ENCODE peak calls at places on chromosomes 13 and 19, in five cellular contexts. O, W, P, C and E are unnamed samples.

GRCh38 chr13:98252931-98253470 is 75.9 kb upstream of the RNF113B start:
- DNase-seq in O (no peak), W (no peak), P (peak), C (no peak), E (peak)

GRCh38 chr19:7705387-7706187 is 3.7 kb upstream of the FCER2 start:
- DNase-seq in O (no peak), W (no peak), P (no peak), C (no peak), E (no peak)

GRCh38 chr19:51417807-51418152 is 338 bp upstream of the SIGLEC10 start:
- DNase-seq in O (no peak), W (no peak), P (no peak), C (no peak), E (no peak)

GRCh38 chr19:41563847-41564514 is 12.0 kb upstream of the CEACAM21 start:
- DNase-seq in O (no peak), W (peak), P (no peak), C (no peak), E (no peak)

GRCh38 chr19:292281-292884 is 1.2 kb upstream of the PLPP2 start:
- DNase-seq in O (no peak), W (no peak), P (no peak), C (no peak), E (no peak)

GRCh38 chr19:28289294-28290063 is 923.5 kb downstream of the UQCRFS1 start:
- DNase-seq in O (no peak), W (peak), P (peak), C (no peak), E (peak)

GRCh38 chr19:38392707-38393308 is 4.3 kb downstream of the SPRED3 start:
- DNase-seq in O (no peak), W (peak), P (peak), C (no peak), E (no peak)

GRCh38 chr13:33236021-33236420 is 49.5 kb downstream of the STARD13 start:
- DNase-seq in O (no peak), W (no peak), P (peak), C (no peak), E (no peak)

GRCh38 chr13:112893570-112894422 is 75.2 kb upstream of the MCF2L start:
- DNase-seq in O (no peak), W (no peak), P (peak), C (no peak), E (no peak)

GRCh38 chr19:18433039-18433691 is 4.8 kb downstream of the ISYNA1 start:
- DNase-seq in O (no peak), W (no peak), P (no peak), C (no peak), E (no peak)

GRCh38 chr19:38736413-38737280 is 7.6 kb downstream of the CAPN12 start:
- DNase-seq in O (no peak), W (peak), P (no peak), C (peak), E (no peak)

GRCh38 chr19:1069009-1069779 is 2.2 kb downstream of the ARHGAP45 start:
- DNase-seq in O (peak), W (no peak), P (no peak), C (no peak), E (no peak)

GRCh38 chr13:106087201-106087600 is 448.3 kb downstream of the EFNB2 start:
- DNase-seq in O (no peak), W (no peak), P (no peak), C (no peak), E (no peak)

GRCh38 chr13:22285867-22286632 is 615.2 kb downstream of the FGF9 start:
- DNase-seq in O (no peak), W (no peak), P (no peak), C (no peak), E (no peak)

GRCh38 chr13:77521194-77521593 is 14.3 kb upstream of the SCEL start:
- DNase-seq in O (no peak), W (peak), P (no peak), C (no peak), E (no peak)

GRCh38 chr13:51811920-51812328 is 8.0 kb upstream of the DHRS12 start:
- DNase-seq in O (no peak), W (peak), P (no peak), C (no peak), E (no peak)

GRCh38 chr13:101594936-101595335 is 142.5 kb downstream of the ITGBL1 start:
- DNase-seq in O (no peak), W (no peak), P (no peak), C (no peak), E (no peak)

GRCh38 chr13:29937379-29937778 is 87.0 kb upstream of the UBL3 start:
- DNase-seq in O (no peak), W (no peak), P (no peak), C (no peak), E (no peak)

GRCh38 chr13:76820759-76821158 is 65.4 kb downstream of the KCTD12 start:
- DNase-seq in O (peak), W (no peak), P (peak), C (no peak), E (peak)

GRCh38 chr19:58345558-58345957 is 7.7 kb downstream of the A1BG start:
- DNase-seq in O (no peak), W (no peak), P (no peak), C (no peak), E (no peak)

GRCh38 chr19:33736158-33736557 is 60.5 kb upstream of the KCTD15 start:
- DNase-seq in O (no peak), W (no peak), P (no peak), C (no peak), E (no peak)

GRCh38 chr13:38902551-38902950 is 88.1 kb downstream of the STOML3 start:
- DNase-seq in O (no peak), W (peak), P (no peak), C (no peak), E (no peak)

GRCh38 chr19:29858000-29858596 is 46.3 kb downstream of the CCNE1 start:
- DNase-seq in O (no peak), W (no peak), P (no peak), C (peak), E (no peak)

GRCh38 chr13:21233086-21233485 is 56.6 kb downstream of the MRPL57 start:
- DNase-seq in O (no peak), W (peak), P (no peak), C (no peak), E (no peak)

GRCh38 chr19:46784262-46785053 is 3.9 kb downstream of the SLC1A5 start:
- DNase-seq in O (peak), W (peak), P (peak), C (peak), E (peak)

GRCh38 chr19:15195381-15195964 is 5.3 kb downstream of the NOTCH3 start:
- DNase-seq in O (peak), W (peak), P (peak), C (peak), E (peak)

GRCh38 chr13:65679240-65679639 is 1550.9 kb downstream of the PCDH9 start:
- DNase-seq in O (no peak), W (no peak), P (peak), C (no peak), E (no peak)

GRCh38 chr19:33903489-33903850 is 106.8 kb downstream of the KCTD15 start:
- DNase-seq in O (no peak), W (no peak), P (no peak), C (no peak), E (no peak)

GRCh38 chr13:22861958-22862466 is 318.8 kb upstream of the SGCG start:
- DNase-seq in O (no peak), W (no peak), P (no peak), C (no peak), E (no peak)

GRCh38 chr19:29537601-29538000 is 11.8 kb downstream of the VSTM2B start:
- DNase-seq in O (no peak), W (no peak), P (no peak), C (peak), E (no peak)

GRCh38 chr19:29687244-29687896 is 22.1 kb downstream of the PLEKHF1 start:
- DNase-seq in O (peak), W (peak), P (peak), C (no peak), E (peak)

GRCh38 chr13:95447766-95448165 is 104.8 kb upstream of the CLDN10 start:
- DNase-seq in O (no peak), W (no peak), P (no peak), C (no peak), E (no peak)

GRCh38 chr13:43908156-43909126 is 28.7 kb downstream of the LACC1 start:
- DNase-seq in O (no peak), W (peak), P (peak), C (no peak), E (no peak)

GRCh38 chr19:8355631-8356402 is 8.1 kb upstream of the ANGPTL4 start:
- DNase-seq in O (peak), W (peak), P (peak), C (no peak), E (peak)

GRCh38 chr13:43058318-43058674 is 34.9 kb downstream of the DNAJC15 start:
- DNase-seq in O (no peak), W (peak), P (peak), C (no peak), E (peak)

GRCh38 chr13:66700336-66700735 is 529.8 kb downstream of the PCDH9 start:
- DNase-seq in O (no peak), W (no peak), P (no peak), C (no peak), E (no peak)

GRCh38 chr19:30029721-30030510 is 87.9 kb downstream of the URI1 start:
- DNase-seq in O (no peak), W (peak), P (no peak), C (no peak), E (peak)

GRCh38 chr13:27177852-27178251 is 6.2 kb upstream of the USP12 start:
- DNase-seq in O (no peak), W (no peak), P (no peak), C (no peak), E (no peak)
- TF ChIP-seq CTCF in O (no peak), W (peak), P (no peak), C (no peak), E (no peak)

DNA sequence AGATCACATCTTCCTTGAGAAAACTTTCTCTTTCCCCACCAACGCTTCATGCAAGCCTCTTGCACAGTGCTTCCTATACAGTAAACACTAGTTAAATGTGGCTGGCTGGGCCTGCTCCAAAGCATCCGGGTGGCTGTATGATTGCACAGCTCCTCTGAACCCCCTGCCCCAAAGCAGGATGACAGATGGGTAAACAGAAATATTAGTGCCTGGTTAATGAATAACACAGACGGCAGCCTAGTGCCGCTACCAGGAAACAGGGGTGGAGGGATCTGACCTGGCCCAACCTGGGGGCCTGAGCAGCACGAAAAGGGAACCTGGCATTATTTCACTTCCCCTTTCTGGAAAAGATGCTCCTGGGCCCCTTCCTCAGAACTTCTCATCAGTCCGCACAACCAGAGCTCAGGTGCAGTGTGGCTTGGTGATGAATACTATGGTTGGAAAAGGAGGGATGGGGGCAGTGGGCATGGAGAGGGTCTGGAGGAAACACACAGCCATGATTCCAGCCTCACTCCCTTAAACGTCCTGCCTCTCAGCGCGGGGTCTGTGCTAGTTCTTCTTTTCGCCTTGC is 10.8 kb downstream of the FFAR2 start:
- DNase-seq in O (peak), W (no peak), P (no peak), C (no peak), E (no peak)
- H3K4me3 ChIP-seq in O (no peak), W (no peak), P (no peak), C (no peak), E (no peak)

DNA sequence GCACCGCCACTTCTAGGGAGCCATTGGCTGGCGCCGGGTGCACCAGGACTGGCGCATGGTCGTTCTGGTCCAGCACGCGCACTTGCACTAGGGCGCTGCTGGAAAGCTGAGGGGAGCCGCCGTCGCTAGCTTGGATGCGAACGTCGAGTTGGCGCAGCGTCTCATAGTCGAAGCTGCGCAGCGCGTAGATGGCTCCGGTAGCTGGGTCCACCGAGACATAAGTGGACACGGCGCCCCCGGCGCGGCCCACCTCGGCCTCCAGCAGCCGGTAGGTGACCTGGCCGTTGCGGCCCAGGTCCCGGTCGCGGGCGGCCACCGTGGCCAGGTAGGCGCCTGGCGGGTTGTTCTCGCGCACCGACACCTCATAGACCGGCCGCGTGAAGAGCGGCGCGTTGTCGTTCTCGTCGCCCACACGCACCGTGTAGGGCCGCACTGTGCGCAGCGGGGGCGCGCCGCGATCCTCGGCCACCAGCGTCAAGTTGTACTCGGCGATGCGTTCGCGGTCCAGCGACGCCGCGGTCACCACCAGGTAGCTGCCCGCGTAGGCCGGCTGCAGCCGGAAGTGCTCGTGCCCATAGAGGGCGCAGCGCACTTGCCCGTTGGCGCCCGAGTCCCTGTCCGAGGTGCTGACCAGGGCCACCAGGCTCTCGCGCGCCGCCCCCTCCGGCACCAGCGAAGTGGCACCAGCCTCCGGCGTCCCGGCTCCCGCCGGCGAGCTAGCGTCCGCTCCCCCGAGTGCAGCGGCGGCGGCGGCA is 1.7 kb downstream of the PCDH8 start:
- DNase-seq in O (peak), W (peak), P (peak), C (no peak), E (no peak)
- TF ChIP-seq CTCF in O (peak), W (peak), P (peak), C (peak), E (no peak)

DNA sequence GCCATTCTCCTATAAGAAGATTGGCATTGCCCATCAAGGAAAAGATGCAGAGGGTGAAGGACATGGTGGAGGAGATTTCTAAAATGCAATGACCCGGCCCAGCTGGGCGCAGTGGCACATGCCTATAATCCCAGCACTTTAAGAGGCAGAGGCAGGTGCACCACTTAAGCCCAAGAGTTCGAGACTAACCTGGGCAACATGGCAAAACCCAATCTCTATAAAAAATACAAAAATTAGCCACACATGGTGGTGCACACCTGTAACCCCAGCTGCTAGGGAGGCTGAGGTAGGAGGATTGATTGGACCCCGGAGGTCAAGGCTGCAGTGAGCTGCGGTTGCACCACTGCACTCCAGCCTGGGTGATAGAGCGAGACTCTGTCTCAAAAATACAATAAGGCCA is 331.8 kb downstream of the FOXO1 start:
- DNase-seq in O (no peak), W (no peak), P (no peak), C (no peak), E (no peak)
- H3K4me3 ChIP-seq in O (no peak), W (no peak), P (no peak), C (no peak), E (no peak)

DNA sequence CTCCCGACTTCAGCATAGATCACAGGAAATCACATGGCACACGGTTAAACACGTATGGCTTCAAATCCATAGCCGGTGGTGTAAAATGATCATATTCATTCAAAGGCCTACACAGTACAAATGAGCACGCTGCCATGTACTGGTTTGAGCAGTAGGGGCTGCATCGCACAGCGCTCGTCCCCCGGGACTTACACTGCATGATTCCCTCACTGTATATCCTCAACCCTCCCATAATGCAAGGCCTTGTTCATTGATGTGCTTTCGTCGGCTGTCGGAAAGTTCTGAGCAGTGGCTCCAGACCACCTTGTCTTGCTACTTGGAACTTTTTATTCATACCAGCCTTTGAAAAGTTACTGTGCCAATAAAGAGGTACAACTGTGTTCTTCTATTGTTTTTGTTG is 578.2 kb downstream of the MYO16 start:
- DNase-seq in O (no peak), W (no peak), P (no peak), C (no peak), E (no peak)
- TF ChIP-seq CTCF in O (no peak), W (no peak), P (no peak), C (no peak), E (no peak)

DNA sequence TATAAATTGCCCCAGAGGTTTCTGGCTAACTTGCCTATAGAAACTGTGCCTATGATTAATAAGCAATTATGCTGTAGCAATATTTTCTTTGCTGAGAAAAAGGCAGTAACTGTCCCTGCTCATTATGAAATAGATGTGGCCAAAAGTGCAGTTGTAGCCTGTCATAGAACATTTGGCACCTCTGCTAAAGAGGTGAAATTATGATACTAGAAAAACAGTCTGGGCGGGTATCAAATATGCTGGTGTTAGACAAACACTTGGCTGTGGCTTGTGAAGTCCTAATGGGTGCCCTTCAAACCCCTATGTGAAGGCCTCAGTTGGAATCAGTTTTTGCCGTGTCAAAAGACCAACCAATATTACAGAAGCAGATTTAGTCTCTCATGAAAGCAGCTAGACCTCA is 360.7 kb downstream of the HS6ST3 start:
- DNase-seq in O (no peak), W (no peak), P (no peak), C (no peak), E (no peak)
- H3K4me3 ChIP-seq in O (no peak), W (no peak), P (no peak), C (no peak), E (no peak)